ENCODE peak calls at places on chromosomes 7 and 10, in four cellular contexts. K is WTC11, O is K562, L is HepG2. N is an unnamed sample.

GRCh38 chr7:44618045-44618444 is 11.6 kb downstream of the OGDH start:
- DNase-seq in K (no peak), O (no peak), L (no peak), N (no peak)

GRCh38 chr10:124142296-124142853 is 49.0 kb upstream of the CHST15 start:
- DNase-seq in O (no peak), L (no peak), K (no peak), N (no peak)

GRCh38 chr10:49397036-49397999 is 1.4 kb upstream of the DRGX start:
- DNase-seq in O (no peak), L (no peak), K (peak), N (peak)

GRCh38 chr10:33571616-33572015 is 237.1 kb upstream of the NRP1 start:
- DNase-seq in O (no peak), K (no peak), L (no peak), N (no peak)

GRCh38 chr7:2478387-2478760 is 2.2 kb upstream of the GRIFIN start:
- DNase-seq in L (no peak), O (no peak), K (no peak), N (no peak)

GRCh38 chr10:123150986-123151738 is 3.0 kb upstream of the BUB3 start:
- DNase-seq in O (no peak), K (peak), L (no peak), N (peak)

GRCh38 chr10:112227331-112227961 is 43.9 kb upstream of the GPAM start:
- DNase-seq in O (no peak), K (no peak), L (peak), N (no peak)

GRCh38 chr10:31698169-31698890 is 230.3 kb downstream of the ARHGAP12 start:
- DNase-seq in O (no peak), L (no peak), K (no peak), N (no peak)

GRCh38 chr10:102599565-102600327 is 44.5 kb upstream of the TRIM8 start:
- DNase-seq in O (peak), L (peak), K (no peak), N (no peak)

GRCh38 chr7:98149293-98149692 is 42.6 kb downstream of the LMTK2 start:
- DNase-seq in O (no peak), K (no peak), L (no peak), N (no peak)

GRCh38 chr7:116030626-116031276 is at the start of gene TFEC:
- DNase-seq in O (no peak), L (no peak), K (no peak), N (no peak)

GRCh38 chr7:97019710-97020109 is 4.9 kb downstream of the DLX5 start:
- DNase-seq in K (no peak), O (no peak), L (no peak), N (no peak)

GRCh38 chr7:44213872-44214595 is 13.3 kb downstream of the YKT6 start:
- DNase-seq in O (peak), L (peak), K (peak), N (peak)

GRCh38 chr7:38374507-38374906 is 101.1 kb upstream of the TARP start:
- DNase-seq in L (peak), O (peak), K (peak), N (peak)

GRCh38 chr10:57919864-57920263 is 347.8 kb downstream of the IPMK start:
- DNase-seq in K (no peak), O (no peak), L (no peak), N (no peak)

GRCh38 chr7:75572396-75572795 is 80.3 kb downstream of the SPDYE5 start:
- DNase-seq in O (no peak), L (no peak), K (no peak), N (no peak)

GRCh38 chr7:116632349-116632748 is 39.6 kb upstream of the MET start:
- DNase-seq in K (no peak), O (no peak), L (no peak), N (no peak)

GRCh38 chr10:114259825-114260224 is 20.8 kb downstream of the VWA2 start:
- DNase-seq in L (no peak), K (no peak), O (no peak), N (no peak)

GRCh38 chr7:69732203-69732602 is 133.9 kb downstream of the AUTS2 start:
- DNase-seq in O (no peak), K (peak), L (peak), N (no peak)

GRCh38 chr10:13745271-13745670 is 158.5 kb downstream of the PRPF18 start:
- DNase-seq in O (no peak), L (no peak), K (no peak), N (no peak)

GRCh38 chr7:131934452-131934851 is 378.0 kb upstream of the PODXL start:
- DNase-seq in O (no peak), L (no peak), K (no peak), N (no peak)

GRCh38 chr7:98836811-98837631 is 32.8 kb downstream of the TMEM130 start:
- DNase-seq in L (peak), O (peak), K (peak), N (peak)

GRCh38 chr10:80405636-80406035 is 2.7 kb upstream of the PRXL2A start:
- DNase-seq in L (no peak), O (no peak), K (no peak), N (no peak)

GRCh38 chr7:112238330-112238729 is 31.8 kb downstream of the ZNF277 start:
- DNase-seq in L (no peak), O (no peak), K (no peak), N (no peak)
- TF ChIP-seq FOXJ3 in L (no peak), O (no peak), K (no peak), N (no peak)

DNA sequence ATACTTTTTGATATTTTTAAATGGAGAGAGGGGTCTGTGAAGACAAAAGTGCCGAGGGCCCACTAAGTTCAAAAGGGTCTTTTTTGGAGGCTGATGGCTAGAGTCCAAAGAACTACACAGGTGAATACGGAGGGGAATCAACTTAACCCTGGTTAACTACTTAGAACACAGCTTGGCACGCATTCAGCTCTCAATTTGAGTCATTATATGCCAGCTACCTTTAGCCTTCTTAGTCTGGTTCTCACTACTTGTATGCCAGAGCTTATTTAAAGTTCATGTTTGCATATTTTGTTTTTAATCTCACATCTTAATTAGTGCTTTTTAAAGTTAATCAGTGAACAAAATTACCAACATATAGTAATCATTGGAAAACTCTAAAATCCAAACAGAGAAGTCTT is 80.8 kb downstream of the VWDE start:
- DNase-seq in L (no peak), K (no peak), O (no peak), N (no peak)
- TF ChIP-seq FOXJ3 in L (no peak), K (no peak), O (no peak), N (no peak)

GRCh38 chr10:78589687-78590086 is 479.1 kb upstream of the ZMIZ1 start:
- DNase-seq in O (no peak), L (peak), K (no peak), N (no peak)
- TF ChIP-seq FOXJ3 in O (no peak), L (peak), K (no peak), N (no peak)

GRCh38 chr7:11768263-11768662 is 63.7 kb downstream of the THSD7A start:
- DNase-seq in L (no peak), K (no peak), O (no peak), N (no peak)
- TF ChIP-seq FOXJ3 in L (no peak), K (no peak), O (no peak), N (no peak)

DNA sequence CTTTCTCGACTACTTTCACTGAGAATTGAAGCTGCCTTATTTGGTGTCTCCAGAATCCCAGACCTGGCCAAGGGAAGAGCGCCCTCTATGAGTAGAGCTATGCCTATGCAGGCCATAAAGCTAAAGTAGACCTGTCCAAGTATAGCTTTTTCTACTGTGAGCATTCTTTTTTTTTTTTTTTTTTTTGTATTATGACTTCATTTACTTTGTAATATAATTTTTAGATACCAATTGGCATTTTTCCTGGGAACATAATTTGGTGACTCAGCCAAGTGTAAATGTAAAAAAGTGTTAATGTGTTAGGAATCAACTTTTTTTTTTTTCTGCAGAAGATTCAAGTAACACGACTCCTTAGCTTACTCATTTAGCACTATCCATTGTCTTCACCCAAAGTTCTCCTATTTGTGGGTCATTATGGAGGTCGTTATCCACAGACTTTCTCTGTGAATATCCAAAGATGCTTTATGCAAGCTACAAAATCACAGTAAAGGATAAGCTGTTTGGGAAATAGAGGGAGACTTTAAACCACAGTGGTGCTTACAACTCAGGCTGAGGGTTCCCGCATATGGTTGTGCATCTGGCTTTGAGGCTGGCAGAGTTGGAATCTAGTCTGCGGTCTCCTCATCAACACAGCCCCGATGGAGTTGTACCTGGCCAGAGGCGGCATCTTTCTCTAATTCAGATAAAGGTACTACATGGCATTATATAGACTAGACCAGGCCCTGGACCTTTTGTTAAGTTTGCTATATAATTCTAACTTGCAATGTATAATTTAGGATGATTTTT is 1040.2 kb upstream of the SORCS1 start:
- DNase-seq in K (peak), O (peak), L (no peak), N (peak)
- TF ChIP-seq FOXJ3 in K (no peak), O (no peak), L (no peak), N (no peak)

GRCh38 chr10:46283945-46284285 is 2.9 kb upstream of the ANTXRL start:
- DNase-seq in K (no peak), L (no peak), O (no peak), N (no peak)

GRCh38 chr10:46284286-46285229 is 2.2 kb upstream of the ANTXRL start:
- DNase-seq in O (peak), K (peak), L (peak), N (peak)

GRCh38 chr10:46285300-46285699 is 1.5 kb upstream of the ANTXRL start:
- DNase-seq in O (no peak), K (no peak), L (no peak), N (no peak)

GRCh38 chr10:46283217-46283944 is 3.4 kb upstream of the ANTXRL start:
- DNase-seq in L (no peak), O (no peak), K (no peak), N (no peak)

DNA sequence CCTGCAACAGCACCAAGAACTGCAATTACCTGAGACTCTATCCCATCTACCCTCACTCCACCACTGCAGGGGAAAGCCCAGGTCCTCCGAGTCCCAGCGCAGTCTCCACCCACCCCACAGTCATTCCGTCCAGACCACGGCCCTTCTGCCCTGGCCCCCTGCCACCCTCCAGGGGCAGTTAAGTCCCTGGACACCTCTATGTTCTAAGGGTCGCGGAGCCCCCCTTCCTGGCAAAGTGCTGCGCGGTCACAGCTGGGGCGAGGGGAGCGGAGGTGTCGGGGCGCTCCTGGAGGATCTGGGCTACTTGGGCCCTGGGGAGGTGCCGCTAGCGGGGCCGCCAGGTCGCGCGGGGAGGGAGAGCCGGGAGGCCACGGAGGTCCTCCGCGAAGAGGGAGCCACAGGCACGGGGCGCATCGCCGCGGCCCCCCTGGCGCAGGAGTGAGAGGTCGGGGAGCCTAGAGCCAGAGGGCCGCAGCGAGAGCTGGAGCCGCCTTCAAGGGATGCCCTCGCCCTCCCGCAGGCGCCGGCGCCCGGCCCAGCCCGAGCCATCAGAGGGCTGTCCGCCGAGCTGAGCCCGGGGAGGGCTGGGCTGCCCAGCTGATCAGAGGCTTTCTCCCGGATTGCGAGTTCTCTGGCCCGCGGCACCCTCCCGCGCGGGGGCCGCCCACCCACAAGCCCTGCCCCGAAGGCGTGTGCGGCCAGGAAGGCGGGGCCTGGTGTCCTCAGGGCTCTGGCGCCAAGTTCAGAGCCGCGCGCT is 4.2 kb upstream of the ANTXRL start:
- DNase-seq in K (peak), L (peak), O (peak), N (peak)
- TF ChIP-seq FOXJ3 in K (no peak), L (no peak), O (no peak), N (no peak)

GRCh38 chr7:151403764-151404163 is 6.1 kb downstream of the WDR86 start:
- DNase-seq in K (no peak), O (peak), L (no peak), N (no peak)

GRCh38 chr7:151405056-151405455 is 4.8 kb downstream of the WDR86 start:
- DNase-seq in L (no peak), O (no peak), K (no peak), N (no peak)

GRCh38 chr7:151406051-151406875 is 3.6 kb downstream of the WDR86 start:
- DNase-seq in L (no peak), O (no peak), K (no peak), N (peak)

GRCh38 chr7:151405588-151405987 is 4.2 kb downstream of the WDR86 start:
- DNase-seq in K (no peak), L (no peak), O (no peak), N (peak)

GRCh38 chr7:151404216-151405011 is 5.4 kb downstream of the WDR86 start:
- DNase-seq in O (peak), K (no peak), L (no peak), N (peak)
- TF ChIP-seq FOXJ3 in O (no peak), K (no peak), L (no peak), N (no peak)